ENCODE peak calls at places on chromosomes 13 and 19, in nine cellular contexts. Y, K, T, Z, Q, D, A, E and S are unnamed samples.

GRCh38 chr19:12867120-12868099 is 13.8 kb downstream of the DNASE2 start:
- DNase-seq in E (no peak), A (peak), Y (peak), D (peak), T (peak), K (peak), Z (peak), Q (peak), S (peak)

GRCh38 chr13:76519685-76520084 is 366.5 kb downstream of the KCTD12 start:
- DNase-seq in T (no peak), A (no peak), Y (no peak), E (no peak), D (no peak), Z (no peak), Q (no peak), K (no peak), S (no peak)

GRCh38 chr13:48304132-48304876 is 753 bp downstream of the RB1 start:
- DNase-seq in Z (no peak), D (no peak), E (peak), Y (peak), K (no peak), T (no peak), Q (peak), A (peak), S (peak)

GRCh38 chr19:29662278-29662603 is 3.0 kb upstream of the PLEKHF1 start:
- DNase-seq in T (no peak), K (no peak), Y (no peak), Z (no peak), D (no peak), Q (no peak), A (no peak), E (no peak), S (no peak)

GRCh38 chr13:81283561-81283960 is 942.6 kb upstream of the SPRY2 start:
- DNase-seq in A (no peak), Z (no peak), T (no peak), E (no peak), K (no peak), D (no peak), Q (no peak), Y (no peak), S (no peak)

GRCh38 chr19:3222709-3223108 is 1.8 kb upstream of the CELF5 start:
- DNase-seq in Z (no peak), D (no peak), Y (no peak), T (no peak), A (no peak), Q (no peak), K (no peak), E (no peak), S (no peak)

GRCh38 chr19:2207991-2208860 is 27.9 kb downstream of the PLEKHJ1 start:
- DNase-seq in Z (no peak), K (no peak), T (no peak), E (peak), Y (no peak), A (no peak), Q (peak), D (no peak), S (peak)

GRCh38 chr13:20425819-20426219 is 99.8 kb downstream of the CRYL1 start:
- DNase-seq in E (no peak), T (no peak), A (no peak), Z (no peak), D (no peak), Y (no peak), K (no peak), Q (no peak), S (no peak)

GRCh38 chr19:13350072-13350471 is 156.2 kb downstream of the CACNA1A start:
- DNase-seq in Y (no peak), E (no peak), A (no peak), K (no peak), D (no peak), Z (no peak), Q (no peak), T (no peak), S (no peak)

GRCh38 chr19:18117692-18118378 is 20.3 kb downstream of the MAST3 start:
- DNase-seq in Z (peak), Q (peak), D (peak), K (peak), E (peak), A (peak), T (peak), Y (peak), S (peak)

GRCh38 chr19:11378319-11379189 is 4.1 kb downstream of the SWSAP1 start:
- DNase-seq in E (peak), D (no peak), A (peak), T (no peak), K (peak), Z (no peak), Y (peak), Q (peak), S (peak)

GRCh38 chr19:1855040-1855827 is 7.0 kb upstream of the REXO1 start:
- DNase-seq in Y (peak), T (peak), A (peak), K (peak), Z (peak), Q (peak), E (peak), D (peak), S (peak)

GRCh38 chr13:108895220-108895704 is 265.9 kb downstream of the MYO16 start:
- DNase-seq in Y (peak), Q (peak), K (no peak), D (no peak), A (peak), E (no peak), Z (no peak), T (no peak), S (peak)

GRCh38 chr19:1373042-1373533 is 10.6 kb upstream of the NDUFS7 start:
- DNase-seq in D (no peak), E (no peak), Y (no peak), T (no peak), K (no peak), Z (no peak), Q (no peak), A (no peak), S (no peak)

GRCh38 chr19:920051-920857 is 3.1 kb downstream of the KISS1R start:
- DNase-seq in T (no peak), D (peak), K (no peak), A (no peak), E (no peak), Y (no peak), Q (peak), Z (peak), S (no peak)

GRCh38 chr13:111541345-111541744 is 220.9 kb downstream of the TEX29 start:
- DNase-seq in T (no peak), Y (no peak), Q (no peak), D (no peak), E (no peak), K (no peak), Z (no peak), A (no peak), S (no peak)

GRCh38 chr13:60369242-60369641 is 27.8 kb upstream of the TDRD3 start:
- DNase-seq in D (no peak), K (no peak), E (no peak), T (no peak), Z (no peak), A (no peak), Y (peak), Q (no peak), S (peak)

GRCh38 chr19:35519291-35519690 is 5.8 kb upstream of the DMKN start:
- DNase-seq in Q (peak), K (no peak), Z (no peak), A (no peak), D (no peak), E (no peak), Y (peak), T (no peak), S (peak)

GRCh38 chr19:634975-635652 is 1.8 kb upstream of the POLRMT start:
- DNase-seq in T (no peak), Q (no peak), Z (no peak), Y (no peak), D (no peak), K (no peak), A (no peak), E (no peak), S (no peak)

GRCh38 chr13:45658586-45659235 is 43.2 kb upstream of the ERICH6B start:
- DNase-seq in K (no peak), D (no peak), A (no peak), E (no peak), T (no peak), Y (peak), Z (no peak), Q (no peak), S (peak)

GRCh38 chr19:30340724-30341595 is 31.2 kb upstream of the ZNF536 start:
- DNase-seq in Q (no peak), D (no peak), Y (no peak), T (no peak), Z (no peak), E (no peak), K (no peak), A (no peak), S (no peak)

GRCh38 chr13:21326155-21327030 is 132.7 kb downstream of the ZDHHC20 start:
- DNase-seq in T (no peak), Z (no peak), A (no peak), Y (peak), E (no peak), D (peak), Q (peak), K (peak), S (peak)